ENCODE peak calls at places on chromosomes 5 and 9, in six cellular contexts. C, P, K, R, V and L are unnamed samples.

GRCh38 chr5:91225848-91226686 is 157.1 kb downstream of the ARRDC3 start:
- DNase-seq in C (peak; percentile 77), P (peak; percentile 9), K (no peak), R (peak; percentile 8), V (peak; percentile 24), L (no peak)

GRCh38 chr9:129383005-129383414 is 204.9 kb upstream of the IER5L start:
- DNase-seq in C (no peak), P (no peak), K (no peak), R (no peak), V (no peak), L (no peak)

GRCh38 chr9:136110082-136111061 is 8.3 kb downstream of the TMEM250 start:
- DNase-seq in C (no peak), P (no peak), K (peak; percentile 58), R (no peak), V (no peak), L (no peak)

GRCh38 chr5:90136952-90137528 is 272.5 kb downstream of the CETN3 start:
- DNase-seq in C (no peak), P (no peak), K (no peak), R (no peak), V (no peak), L (no peak)

GRCh38 chr9:89817186-89817960 is 212.6 kb downstream of the GADD45G start:
- DNase-seq in C (no peak), P (no peak), K (no peak), R (no peak), V (no peak), L (no peak)

GRCh38 chr9:112629890-112630485 is 87.9 kb downstream of the INIP start:
- DNase-seq in C (no peak), P (no peak), K (no peak), R (no peak), V (no peak), L (no peak)

GRCh38 chr9:101636247-101636646 is 41.5 kb upstream of the PPP3R2 start:
- DNase-seq in C (no peak), P (no peak), K (no peak), R (no peak), V (no peak), L (no peak)

GRCh38 chr9:111992523-111992922 is 95.9 kb downstream of the UGCG start:
- DNase-seq in C (no peak), P (no peak), K (no peak), R (peak; percentile 77), V (no peak), L (no peak)

GRCh38 chr9:20022410-20022809 is 233.6 kb upstream of the SLC24A2 start:
- DNase-seq in C (no peak), P (no peak), K (no peak), R (no peak), V (no peak), L (no peak)

GRCh38 chr9:109117856-109118801 is 1.6 kb downstream of the TMEM245 start:
- DNase-seq in C (no peak), P (no peak), K (peak; percentile 69), R (no peak), V (peak; percentile 65), L (no peak)

GRCh38 chr9:110446171-110446570 is 108.5 kb upstream of the TXNDC8 start:
- DNase-seq in C (no peak), P (no peak), K (no peak), R (no peak), V (no peak), L (no peak)

GRCh38 chr5:35884125-35884788 is 27.6 kb downstream of the IL7R start:
- DNase-seq in C (no peak), P (no peak), K (no peak), R (no peak), V (no peak), L (no peak)

GRCh38 chr9:112884086-112884485 is 6.6 kb downstream of the SLC46A2 start:
- DNase-seq in C (no peak), P (no peak), K (no peak), R (no peak), V (no peak), L (no peak)

GRCh38 chr5:38601843-38602424 is 45.5 kb upstream of the LIFR start:
- DNase-seq in C (no peak), P (no peak), K (no peak), R (no peak), V (no peak), L (no peak)

GRCh38 chr9:34341659-34342266 is 12.4 kb downstream of the NUDT2 start:
- DNase-seq in C (no peak), P (no peak), K (no peak), R (no peak), V (no peak), L (no peak)
- TF ChIP-seq POLR2AphosphoS5 in C (no peak), P (no peak), K (no peak), R (no peak), V (no peak), L (no peak)

GRCh38 chr5:67771221-67771620 is 444.3 kb upstream of the PIK3R1 start:
- DNase-seq in C (no peak), P (no peak), K (no peak), R (no peak), V (no peak), L (no peak)

GRCh38 chr5:67773439-67773988 is 442.0 kb upstream of the PIK3R1 start:
- DNase-seq in C (no peak), P (no peak), K (no peak), R (no peak), V (peak; percentile 92), L (no peak)

GRCh38 chr5:67771791-67772190 is 443.8 kb upstream of the PIK3R1 start:
- DNase-seq in C (no peak), P (no peak), K (no peak), R (no peak), V (no peak), L (no peak)

GRCh38 chr5:67774153-67774552 is 441.4 kb upstream of the PIK3R1 start:
- DNase-seq in C (no peak), P (no peak), K (no peak), R (no peak), V (peak; percentile 68), L (no peak)

DNA sequence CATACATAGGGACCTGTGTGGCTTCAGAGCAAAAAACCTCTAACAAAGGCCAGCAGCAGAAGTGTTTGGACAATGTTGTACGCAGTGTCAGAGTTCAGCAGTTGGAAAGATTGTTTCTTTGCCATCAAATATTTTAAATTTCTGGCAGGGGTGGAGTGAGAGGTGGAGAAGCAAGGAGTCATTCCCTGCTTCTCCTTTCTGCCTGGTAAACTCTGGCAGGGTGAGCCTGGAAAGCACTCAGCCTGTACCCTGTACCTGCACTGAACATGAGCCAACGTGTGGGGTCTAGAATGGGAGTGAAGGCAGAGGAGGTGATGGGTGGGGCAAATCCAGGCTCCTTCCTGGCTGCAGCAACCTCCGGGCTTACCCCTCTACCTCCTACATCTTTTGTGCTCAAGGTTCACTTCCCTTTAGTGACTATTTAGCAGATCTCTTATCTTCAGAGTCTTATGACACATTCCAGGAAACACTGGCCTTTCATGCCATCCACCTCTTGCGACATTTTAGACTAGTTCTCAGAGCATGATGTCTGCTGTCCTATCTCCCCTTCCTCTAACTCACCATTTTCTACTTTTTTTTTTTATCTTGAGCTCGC is 445.0 kb upstream of the PIK3R1 start:
- DNase-seq in C (no peak), P (no peak), K (no peak), R (peak; percentile 5), V (peak; percentile 98), L (no peak)
- TF ChIP-seq TAF1 in C (no peak), P (no peak), K (no peak), R (no peak), V (peak; percentile 43), L (no peak)

DNA sequence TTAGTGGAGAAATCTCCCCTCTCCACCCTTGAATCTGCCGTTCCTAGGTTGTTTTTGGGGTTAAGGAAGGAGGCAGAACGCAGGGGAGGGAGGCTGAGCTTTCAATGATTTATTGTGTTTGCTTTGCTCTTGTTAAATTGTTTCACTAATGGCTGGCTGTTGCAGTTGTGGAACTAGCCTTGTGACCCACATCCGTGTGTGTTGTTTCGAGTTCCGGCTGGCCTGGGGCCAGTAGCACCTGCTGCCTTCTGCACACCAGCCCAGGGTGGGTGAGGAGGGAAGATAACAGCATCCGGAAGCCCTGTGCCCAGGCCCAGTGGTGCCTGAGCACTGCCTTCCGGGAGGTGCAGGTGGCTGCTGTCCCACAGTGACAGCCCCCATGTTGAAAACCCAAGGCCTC is 3.6 kb downstream of the ERGIC1 start:
- DNase-seq in C (no peak), P (peak; percentile 61), K (no peak), R (peak; percentile 73), V (no peak), L (peak; percentile 63)
- TF ChIP-seq POLR2A in C (no peak), P (peak; percentile 43), K (no peak), R (peak; percentile 72), V (no peak), L (peak; percentile 44)

DNA sequence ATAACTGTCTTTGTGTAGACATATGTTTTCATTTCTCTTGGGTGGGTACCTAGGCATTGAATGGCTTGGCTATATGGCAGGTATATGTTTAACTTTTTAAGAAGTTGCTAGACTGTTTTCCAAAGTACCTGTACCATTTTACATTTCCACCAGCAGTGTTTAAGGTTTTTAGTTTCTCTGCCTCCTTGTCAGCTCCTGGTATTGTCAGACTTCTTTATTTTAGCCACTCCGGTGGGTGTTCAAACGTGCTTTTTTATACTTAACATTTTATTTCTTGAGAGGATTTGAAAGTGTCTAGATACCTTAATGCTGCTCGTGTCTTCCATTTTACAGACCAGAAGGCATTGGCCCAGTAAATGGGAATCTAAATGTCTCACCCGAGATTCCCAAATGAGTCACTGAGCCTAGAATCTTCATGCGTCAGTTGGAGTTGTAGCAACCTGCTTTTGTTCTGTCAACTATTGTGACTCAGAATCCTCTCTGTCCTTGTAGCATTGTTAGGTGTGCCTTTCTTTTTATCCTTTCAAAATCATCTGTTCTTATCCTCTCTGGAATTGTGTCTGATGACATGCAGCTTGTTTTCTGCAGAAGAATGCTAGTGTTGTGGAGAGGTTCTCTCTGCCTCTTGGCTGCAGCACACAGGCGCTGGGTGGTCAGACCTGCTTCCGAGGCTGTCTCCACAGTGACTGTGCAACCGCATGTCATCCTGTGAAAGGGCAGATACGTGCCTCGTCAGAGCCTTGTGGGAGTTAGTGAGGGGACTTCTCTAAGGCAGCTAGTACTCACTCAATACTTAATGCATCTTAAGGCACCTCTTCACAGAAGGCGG is 291.8 kb downstream of the AOPEP start:
- DNase-seq in C (no peak), P (no peak), K (no peak), R (no peak), V (peak; percentile 20), L (no peak)
- TF ChIP-seq POLR2AphosphoS5 in C (no peak), P (no peak), K (no peak), R (no peak), V (no peak), L (no peak)

GRCh38 chr9:22622823-22623222 is 176.2 kb downstream of the DMRTA1 start:
- DNase-seq in C (no peak), P (no peak), K (no peak), R (no peak), V (no peak), L (no peak)
- TF ChIP-seq TAF1 in C (no peak), P (no peak), K (no peak), R (no peak), V (no peak), L (no peak)

GRCh38 chr5:179806250-179807045 is at the start of gene MGAT4B:
- DNase-seq in C (peak; percentile 78), P (peak; percentile 91), K (peak; percentile 80), R (no peak), V (no peak), L (peak; percentile 91)
- TF ChIP-seq POLR2A in C (no peak), P (peak; percentile 24), K (no peak), R (peak; percentile 75), V (no peak), L (peak; percentile 67)

DNA sequence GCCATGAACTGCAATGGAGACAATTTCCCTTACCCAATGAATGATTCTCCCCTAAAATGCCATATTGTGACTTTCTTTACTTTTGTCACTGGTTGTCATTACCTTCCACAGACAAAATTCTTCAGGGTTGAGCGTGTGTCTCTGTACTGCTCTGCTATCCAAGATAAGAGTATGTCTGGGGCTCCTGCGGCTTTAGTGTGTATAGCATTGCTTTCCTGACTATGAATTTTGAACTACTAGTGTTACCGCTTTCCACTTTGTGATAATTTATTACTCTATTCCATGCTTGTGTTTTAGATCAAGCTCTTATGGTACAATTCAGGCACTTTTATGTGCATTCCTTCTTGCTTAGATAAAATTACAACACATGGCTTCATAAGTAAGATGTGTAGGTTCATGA is 51.4 kb upstream of the MEF2C start:
- DNase-seq in C (no peak), P (no peak), K (no peak), R (no peak), V (no peak), L (no peak)
- TF ChIP-seq POLR2AphosphoS5 in C (no peak), P (no peak), K (no peak), R (no peak), V (no peak), L (no peak)